ENCODE peak calls at places on chromosomes 3 and 15, in six cellular contexts. One of them, this sample, is unnamed.

GRCh38 chr15:57385923-57386390 is 9.7 kb downstream of the CGNL1 start:
- DNase-seq in K562: no peak
- DNase-seq in HepG2: no peak
- DNase-seq in WTC11: peak
- DNase-seq in A549: no peak
- DNase-seq in endothelial cell of umbilical vein: no peak
- DNase-seq in this sample: no peak

GRCh38 chr3:193829781-193830180 is 236.8 kb downstream of the OPA1 start:
- DNase-seq in K562: no peak
- DNase-seq in HepG2: no peak
- DNase-seq in WTC11: no peak
- DNase-seq in A549: no peak
- DNase-seq in endothelial cell of umbilical vein: no peak
- DNase-seq in this sample: no peak

GRCh38 chr15:36175181-36175750 is 404.2 kb upstream of the CDIN1 start:
- DNase-seq in K562: no peak
- DNase-seq in HepG2: no peak
- DNase-seq in WTC11: no peak
- DNase-seq in A549: no peak
- DNase-seq in endothelial cell of umbilical vein: no peak
- DNase-seq in this sample: no peak

GRCh38 chr15:53611145-53611920 is 148.1 kb downstream of the WDR72 start:
- DNase-seq in K562: no peak
- DNase-seq in HepG2: peak
- DNase-seq in WTC11: no peak
- DNase-seq in A549: no peak
- DNase-seq in endothelial cell of umbilical vein: peak
- DNase-seq in this sample: no peak

GRCh38 chr3:198071602-198072285 is 111.7 kb downstream of the LMLN start:
- DNase-seq in K562: peak
- DNase-seq in HepG2: peak
- DNase-seq in WTC11: no peak
- DNase-seq in A549: peak
- DNase-seq in endothelial cell of umbilical vein: peak
- DNase-seq in this sample: no peak

GRCh38 chr3:18335202-18335601 is 89.9 kb downstream of the SATB1 start:
- DNase-seq in K562: no peak
- DNase-seq in HepG2: no peak
- DNase-seq in WTC11: no peak
- DNase-seq in A549: no peak
- DNase-seq in endothelial cell of umbilical vein: no peak
- DNase-seq in this sample: no peak

GRCh38 chr3:74135808-74136207 is 478.7 kb downstream of the CNTN3 start:
- DNase-seq in K562: no peak
- DNase-seq in HepG2: no peak
- DNase-seq in WTC11: no peak
- DNase-seq in A549: no peak
- DNase-seq in endothelial cell of umbilical vein: no peak
- DNase-seq in this sample: no peak

GRCh38 chr15:63157891-63158431 is 684 bp upstream of the RPS27L start:
- DNase-seq in K562: peak
- DNase-seq in HepG2: peak
- DNase-seq in WTC11: no peak
- DNase-seq in A549: peak
- DNase-seq in endothelial cell of umbilical vein: peak
- DNase-seq in this sample: no peak

GRCh38 chr3:167151671-167152070 is 228.4 kb downstream of the ZBBX start:
- DNase-seq in K562: no peak
- DNase-seq in HepG2: no peak
- DNase-seq in WTC11: no peak
- DNase-seq in A549: no peak
- DNase-seq in endothelial cell of umbilical vein: no peak
- DNase-seq in this sample: no peak

GRCh38 chr15:94432279-94432678 is 200.9 kb downstream of the MCTP2 start:
- DNase-seq in K562: no peak
- DNase-seq in HepG2: no peak
- DNase-seq in WTC11: no peak
- DNase-seq in A549: no peak
- DNase-seq in endothelial cell of umbilical vein: no peak
- DNase-seq in this sample: no peak

GRCh38 chr3:13019243-13019701 is 54.0 kb downstream of the IQSEC1 start:
- DNase-seq in K562: peak
- DNase-seq in HepG2: no peak
- DNase-seq in WTC11: peak
- DNase-seq in A549: no peak
- DNase-seq in endothelial cell of umbilical vein: no peak
- DNase-seq in this sample: peak

GRCh38 chr3:169822540-169822939 is 9.8 kb upstream of the LRRC34 start:
- DNase-seq in K562: no peak
- DNase-seq in HepG2: no peak
- DNase-seq in WTC11: no peak
- DNase-seq in A549: no peak
- DNase-seq in endothelial cell of umbilical vein: no peak
- DNase-seq in this sample: no peak

GRCh38 chr3:129360705-129361460 is 67.6 kb downstream of the EFCAB12 start:
- DNase-seq in K562: peak
- DNase-seq in HepG2: no peak
- DNase-seq in WTC11: no peak
- DNase-seq in A549: no peak
- DNase-seq in endothelial cell of umbilical vein: no peak
- DNase-seq in this sample: no peak

GRCh38 chr15:25055356-25056068 is 100.7 kb downstream of the SNRPN start:
- DNase-seq in K562: no peak
- DNase-seq in HepG2: no peak
- DNase-seq in WTC11: no peak
- DNase-seq in A549: no peak
- DNase-seq in endothelial cell of umbilical vein: no peak
- DNase-seq in this sample: no peak

GRCh38 chr15:40323953-40324937 is 753 bp downstream of the INAFM2 start:
- DNase-seq in K562: peak
- DNase-seq in HepG2: no peak
- DNase-seq in WTC11: peak
- DNase-seq in A549: no peak
- DNase-seq in endothelial cell of umbilical vein: peak
- DNase-seq in this sample: peak

GRCh38 chr3:156217674-156218352 is 97.4 kb downstream of the KCNAB1 start:
- DNase-seq in K562: no peak
- DNase-seq in HepG2: no peak
- DNase-seq in WTC11: no peak
- DNase-seq in A549: no peak
- DNase-seq in endothelial cell of umbilical vein: no peak
- DNase-seq in this sample: no peak

GRCh38 chr15:94503293-94503692 is 271.9 kb downstream of the MCTP2 start:
- DNase-seq in K562: no peak
- DNase-seq in HepG2: no peak
- DNase-seq in WTC11: no peak
- DNase-seq in A549: no peak
- DNase-seq in endothelial cell of umbilical vein: no peak
- DNase-seq in this sample: no peak

GRCh38 chr3:78481050-78481449 is 1286.7 kb downstream of the ROBO1 start:
- DNase-seq in K562: no peak
- DNase-seq in HepG2: no peak
- DNase-seq in WTC11: no peak
- DNase-seq in A549: no peak
- DNase-seq in endothelial cell of umbilical vein: no peak
- DNase-seq in this sample: no peak

GRCh38 chr3:134517796-134518195 is 31.9 kb downstream of the CEP63 start:
- DNase-seq in K562: no peak
- DNase-seq in HepG2: no peak
- DNase-seq in WTC11: no peak
- DNase-seq in A549: no peak
- DNase-seq in endothelial cell of umbilical vein: peak
- DNase-seq in this sample: no peak

GRCh38 chr3:128794788-128795649 is 69.0 kb downstream of the RAB7A start:
- DNase-seq in K562: peak
- DNase-seq in HepG2: peak
- DNase-seq in WTC11: peak
- DNase-seq in A549: peak
- DNase-seq in endothelial cell of umbilical vein: peak
- DNase-seq in this sample: peak

GRCh38 chr3:46374755-46375154 is 4.0 kb downstream of the CCR5 start:
- DNase-seq in K562: no peak
- DNase-seq in HepG2: no peak
- DNase-seq in WTC11: no peak
- DNase-seq in A549: no peak
- DNase-seq in endothelial cell of umbilical vein: no peak
- DNase-seq in this sample: no peak

GRCh38 chr15:66763186-66764066 is 61.4 kb downstream of the SMAD6 start:
- DNase-seq in K562: no peak
- DNase-seq in HepG2: no peak
- DNase-seq in WTC11: no peak
- DNase-seq in A549: no peak
- DNase-seq in endothelial cell of umbilical vein: peak
- DNase-seq in this sample: no peak

GRCh38 chr3:188568750-188569149 is 414.8 kb downstream of the LPP start:
- DNase-seq in K562: no peak
- DNase-seq in HepG2: no peak
- DNase-seq in WTC11: no peak
- DNase-seq in A549: no peak
- DNase-seq in endothelial cell of umbilical vein: no peak
- DNase-seq in this sample: no peak
- TF ChIP-seq JUN in K562: no peak
- TF ChIP-seq JUN in HepG2: no peak
- TF ChIP-seq JUN in WTC11: no peak
- TF ChIP-seq JUN in A549: no peak
- TF ChIP-seq JUN in endothelial cell of umbilical vein: no peak
- TF ChIP-seq JUN in this sample: no peak

GRCh38 chr3:49327485-49327884 is 12.4 kb downstream of the USP4 start:
- DNase-seq in K562: peak
- DNase-seq in HepG2: peak
- DNase-seq in WTC11: no peak
- DNase-seq in A549: no peak
- DNase-seq in endothelial cell of umbilical vein: peak
- DNase-seq in this sample: no peak
- TF ChIP-seq JUN in K562: no peak
- TF ChIP-seq JUN in HepG2: no peak
- TF ChIP-seq JUN in WTC11: no peak
- TF ChIP-seq JUN in A549: no peak
- TF ChIP-seq JUN in endothelial cell of umbilical vein: no peak
- TF ChIP-seq JUN in this sample: no peak

DNA sequence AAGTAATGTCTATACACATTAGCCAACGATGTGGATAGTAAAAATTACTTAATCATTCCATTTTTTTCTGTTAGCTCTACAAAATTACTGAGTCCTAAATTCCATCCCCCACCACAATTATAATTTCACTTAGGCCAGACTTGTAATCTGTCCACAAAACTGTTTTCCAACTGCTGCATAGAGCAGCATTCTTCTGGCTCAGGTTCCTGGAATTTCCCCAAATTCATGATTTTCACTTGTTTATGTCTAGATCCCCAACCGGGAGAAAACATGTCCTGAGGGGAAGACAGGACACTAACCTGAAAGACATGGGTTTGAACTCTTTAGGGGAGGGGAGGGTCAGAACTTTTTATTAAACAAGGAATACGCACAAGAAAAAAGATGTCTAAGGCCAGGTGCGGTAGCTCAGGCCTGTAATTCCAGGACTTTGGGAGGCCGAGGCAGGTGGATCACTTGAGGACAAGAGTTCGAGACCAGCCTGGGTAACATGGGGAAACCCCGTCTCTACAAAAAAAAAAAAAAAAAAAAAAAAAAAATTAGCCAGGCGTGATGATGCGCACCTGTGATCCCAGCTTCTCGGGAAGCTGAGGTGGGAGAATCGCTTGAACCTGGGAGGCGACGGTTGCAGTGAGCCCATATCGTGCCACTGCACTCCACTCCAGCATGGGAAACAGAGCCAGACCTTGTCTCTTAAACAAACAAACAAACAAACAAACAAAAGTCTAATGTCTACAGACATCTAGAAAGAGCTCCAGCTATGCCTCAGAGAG is 1.5 kb downstream of the ETFA start:
- DNase-seq in K562: no peak
- DNase-seq in HepG2: no peak
- DNase-seq in WTC11: no peak
- DNase-seq in A549: no peak
- DNase-seq in endothelial cell of umbilical vein: peak
- DNase-seq in this sample: no peak
- TF ChIP-seq JUN in K562: no peak
- TF ChIP-seq JUN in HepG2: no peak
- TF ChIP-seq JUN in WTC11: no peak
- TF ChIP-seq JUN in A549: no peak
- TF ChIP-seq JUN in endothelial cell of umbilical vein: no peak
- TF ChIP-seq JUN in this sample: no peak

GRCh38 chr3:85960793-85961192 is 1002.0 kb downstream of the CADM2 start:
- DNase-seq in K562: no peak
- DNase-seq in HepG2: no peak
- DNase-seq in WTC11: no peak
- DNase-seq in A549: no peak
- DNase-seq in endothelial cell of umbilical vein: no peak
- DNase-seq in this sample: no peak
- TF ChIP-seq JUN in K562: no peak
- TF ChIP-seq JUN in HepG2: no peak
- TF ChIP-seq JUN in WTC11: no peak
- TF ChIP-seq JUN in A549: no peak
- TF ChIP-seq JUN in endothelial cell of umbilical vein: no peak
- TF ChIP-seq JUN in this sample: no peak

DNA sequence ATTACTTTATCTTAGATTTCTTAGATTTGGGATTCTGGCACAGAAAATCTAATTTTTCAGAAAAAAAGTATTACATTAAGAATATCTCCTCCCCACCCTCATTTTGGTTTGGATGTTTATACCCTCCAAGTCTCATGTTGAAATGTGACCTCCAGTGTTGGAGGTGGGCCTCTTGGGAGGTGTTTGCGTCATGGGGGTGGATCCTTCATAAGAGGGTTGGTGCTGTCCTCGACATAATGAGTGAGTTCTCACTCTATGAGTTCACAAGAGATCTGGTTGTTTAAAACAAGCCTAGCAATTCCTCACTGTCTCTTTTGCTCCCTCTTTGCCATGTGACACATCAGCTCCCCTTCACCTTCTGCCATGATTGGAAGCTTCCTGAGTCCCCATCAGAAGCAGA is 45.6 kb upstream of the WWTR1 start:
- DNase-seq in K562: no peak
- DNase-seq in HepG2: no peak
- DNase-seq in WTC11: no peak
- DNase-seq in A549: no peak
- DNase-seq in endothelial cell of umbilical vein: no peak
- DNase-seq in this sample: no peak
- TF ChIP-seq JUN in K562: no peak
- TF ChIP-seq JUN in HepG2: no peak
- TF ChIP-seq JUN in WTC11: no peak
- TF ChIP-seq JUN in A549: no peak
- TF ChIP-seq JUN in endothelial cell of umbilical vein: no peak
- TF ChIP-seq JUN in this sample: no peak

This sample was measured in H1.